ENCODE peak calls at places on chromosomes 7 and 10, in four cellular contexts. B is K562, M is GM12878, Y is HepG2. C is an unnamed sample.

GRCh38 chr10:44977287-44978212 is 1.1 kb downstream of the DEPP1 start:
- DNase-seq in B (no peak), M (no peak), Y (no peak), C (no peak)

GRCh38 chr10:20897146-20897834 is at the start of gene NEBL:
- DNase-seq in B (no peak), M (no peak), Y (no peak), C (no peak)

GRCh38 chr10:11763501-11763861 is 21.3 kb downstream of the ECHDC3 start:
- DNase-seq in B (no peak), M (no peak), Y (no peak), C (no peak)

GRCh38 chr10:101032637-101033201 is 1.7 kb downstream of the SFXN3 start:
- DNase-seq in B (no peak), M (no peak), Y (peak), C (no peak)

GRCh38 chr7:42686594-42687156 is 225.2 kb downstream of the C7orf25 start:
- DNase-seq in B (no peak), M (no peak), Y (no peak), C (no peak)

GRCh38 chr7:49483142-49483541 is 290.3 kb upstream of the VWC2 start:
- DNase-seq in B (no peak), M (no peak), Y (peak), C (no peak)

GRCh38 chr7:584122-584465 is 64.4 kb upstream of the PDGFA start:
- DNase-seq in B (no peak), M (no peak), Y (no peak), C (no peak)

GRCh38 chr10:123858039-123858740 is 33.4 kb downstream of the CPXM2 start:
- DNase-seq in B (no peak), M (no peak), Y (no peak), C (no peak)

GRCh38 chr7:49986191-49986590 is 106.9 kb downstream of the ZPBP start:
- DNase-seq in B (no peak), M (no peak), Y (no peak), C (no peak)

GRCh38 chr10:89213191-89213808 is 6.2 kb upstream of the CH25H start:
- DNase-seq in B (peak), M (no peak), Y (peak), C (peak)

GRCh38 chr7:117458977-117459583 is 20.7 kb upstream of the CFTR start:
- DNase-seq in B (no peak), M (no peak), Y (peak), C (no peak)

GRCh38 chr10:100359529-100360150 is 12.6 kb downstream of the SCD start:
- DNase-seq in B (no peak), M (no peak), Y (peak), C (no peak)

GRCh38 chr7:12030116-12030515 is 181.0 kb upstream of the TMEM106B start:
- DNase-seq in B (no peak), M (no peak), Y (no peak), C (no peak)
- TF ChIP-seq TARDBP in B (no peak), M (no peak), Y (no peak), C (no peak)

DNA sequence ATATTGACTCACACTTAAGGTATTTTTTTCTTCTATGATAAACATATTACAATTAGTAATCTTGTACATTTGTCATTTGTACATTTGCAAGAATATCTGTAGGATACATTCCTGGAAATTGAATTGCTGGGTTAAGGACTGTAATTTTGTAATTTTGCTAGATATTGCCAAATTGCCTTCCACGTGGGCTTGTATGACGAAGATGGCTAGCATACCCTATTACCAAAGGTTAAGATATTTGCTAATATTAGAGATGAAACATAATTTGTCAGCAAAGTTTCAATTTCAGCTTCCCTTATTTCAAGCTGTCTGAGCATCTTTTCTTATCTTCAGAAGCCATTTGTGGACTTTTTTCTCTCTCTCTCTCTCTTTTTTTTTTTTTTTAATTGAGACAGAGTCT is 1.0 kb upstream of the LYZL2 start:
- DNase-seq in B (no peak), M (no peak), Y (no peak), C (no peak)
- TF ChIP-seq TARDBP in B (no peak), M (no peak), Y (no peak), C (no peak)

DNA sequence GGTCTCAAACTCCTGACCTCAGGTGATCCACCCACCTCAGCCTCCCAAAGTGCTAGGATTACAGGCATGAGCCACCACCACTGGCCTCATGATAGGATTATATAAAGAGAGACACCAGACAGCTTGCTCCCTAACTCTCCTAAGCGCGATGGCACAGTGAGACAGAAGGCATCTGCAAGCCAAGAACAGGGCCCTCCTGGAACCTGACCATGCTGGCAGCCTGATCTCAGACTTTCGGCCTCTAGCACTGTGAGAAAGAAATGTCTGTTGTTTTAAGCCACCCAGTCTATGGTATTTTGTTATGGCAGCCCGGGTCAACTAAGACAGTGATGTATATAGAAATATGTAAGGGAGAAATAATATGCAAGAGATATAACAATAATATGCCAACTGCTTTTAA is 51.2 kb downstream of the SRPK2 start:
- DNase-seq in B (no peak), M (no peak), Y (no peak), C (no peak)
- TF ChIP-seq TARDBP in B (no peak), M (no peak), Y (no peak), C (no peak)

DNA sequence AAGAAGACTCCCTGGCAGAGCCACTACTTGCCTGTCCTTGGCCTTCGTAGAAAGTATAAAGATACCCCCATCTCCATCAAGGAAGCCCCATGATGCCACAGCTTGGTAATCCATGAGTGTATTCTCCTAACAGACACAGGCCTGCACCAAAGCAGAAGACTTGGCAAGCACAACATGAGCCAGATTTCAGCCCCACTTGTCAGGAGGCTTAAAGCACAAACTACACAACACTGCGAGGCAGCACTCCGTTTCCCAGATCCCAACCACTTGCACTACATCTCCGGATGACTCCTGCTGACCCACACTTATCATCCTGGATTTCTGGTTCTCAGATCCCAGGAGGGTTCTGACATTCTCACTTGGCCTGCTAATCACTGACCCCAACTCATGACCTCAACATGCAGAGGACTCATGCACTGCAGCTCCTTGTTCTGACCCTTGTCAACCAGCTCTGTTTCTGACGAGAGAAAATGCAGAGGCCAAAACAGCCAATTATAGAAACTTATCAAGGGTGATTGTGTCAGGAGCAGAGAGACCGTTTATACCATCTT is 100.8 kb downstream of the RELN start:
- DNase-seq in B (no peak), M (no peak), Y (no peak), C (no peak)
- TF ChIP-seq TARDBP in B (no peak), M (no peak), Y (no peak), C (no peak)

GRCh38 chr10:6202098-6202683 is 541 bp upstream of the PFKFB3 start:
- DNase-seq in B (no peak), M (no peak), Y (no peak), C (no peak)

GRCh38 chr10:6201511-6201975 is 1.2 kb upstream of the PFKFB3 start:
- DNase-seq in B (peak), M (peak), Y (peak), C (peak)

GRCh38 chr10:6204063-6204340 is 1.3 kb downstream of the PFKFB3 start:
- DNase-seq in B (no peak), M (no peak), Y (no peak), C (no peak)

GRCh38 chr10:6203331-6204062 is 765 bp downstream of the PFKFB3 start:
- DNase-seq in B (peak), M (no peak), Y (no peak), C (peak)

GRCh38 chr10:6202684-6203330 is at the start of gene PFKFB3:
- DNase-seq in B (peak), M (peak), Y (peak), C (peak)
- TF ChIP-seq TARDBP in B (no peak), M (no peak), Y (no peak), C (no peak)

GRCh38 chr10:61830072-61830845 is 71.2 kb upstream of the ARID5B start:
- DNase-seq in B (peak), M (no peak), Y (no peak), C (no peak)

GRCh38 chr10:61835069-61835908 is 66.2 kb upstream of the ARID5B start:
- DNase-seq in B (peak), M (peak), Y (peak), C (peak)

GRCh38 chr10:61834519-61834918 is 67.0 kb upstream of the ARID5B start:
- DNase-seq in B (no peak), M (no peak), Y (no peak), C (no peak)

GRCh38 chr10:61830846-61831273 is 70.6 kb upstream of the ARID5B start:
- DNase-seq in B (peak), M (no peak), Y (peak), C (no peak)

DNA sequence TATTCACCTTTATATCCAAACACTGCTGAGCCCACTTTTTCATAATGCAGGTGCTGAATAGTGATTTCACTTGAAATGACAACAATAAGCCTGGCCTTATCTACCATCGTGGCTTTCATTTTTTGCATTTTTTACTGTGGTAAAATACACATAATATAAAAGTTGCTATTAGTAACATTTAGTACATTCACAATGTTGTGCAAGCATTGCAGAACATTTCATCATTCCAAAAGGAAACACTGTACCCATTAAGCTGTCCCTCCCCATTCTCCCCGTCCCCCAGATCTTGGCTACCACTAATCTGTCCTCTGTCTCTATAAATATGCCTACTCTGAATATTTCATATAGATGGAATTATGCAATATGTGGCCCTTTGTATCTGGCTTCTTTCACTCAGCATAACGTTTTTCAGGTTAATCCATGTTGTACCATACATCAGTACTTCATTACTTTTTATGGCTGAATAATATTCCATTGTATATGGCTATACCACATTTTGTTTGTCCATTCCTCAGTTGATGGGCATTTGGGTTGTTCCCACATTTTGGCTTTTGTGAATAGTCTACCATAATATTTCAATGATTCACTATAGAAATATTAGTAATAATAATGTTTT is 68.5 kb upstream of the ARID5B start:
- DNase-seq in B (no peak), M (no peak), Y (no peak), C (no peak)
- TF ChIP-seq TARDBP in B (no peak), M (no peak), Y (no peak), C (no peak)

GRCh38 chr7:29270979-29271658 is 76.5 kb downstream of the CHN2 start:
- DNase-seq in B (no peak), M (no peak), Y (peak), C (no peak)
- TF ChIP-seq TARDBP in B (no peak), M (no peak), Y (no peak), C (no peak)

C was measured in HEK293T.